ENCODE peak calls at places on chromosomes 1 and 21, in six cellular contexts. C is neural crest cell; P is immature natural killer cell; O is cardiac fibroblast; K is Jurkat, Clone E6-1; F is foreskin fibroblast. M is an unnamed sample.

GRCh38 chr1:98028800-98029199 is 108.0 kb upstream of the DPYD start:
- DNase-seq in C (no peak), P (no peak), O (peak; percentile 51), K (no peak), F (no peak), M (no peak)

GRCh38 chr1:208192989-208193388 is 51.2 kb downstream of the PLXNA2 start:
- DNase-seq in C (no peak), P (no peak), O (peak; percentile 66), K (no peak), F (peak; percentile 84), M (no peak)

GRCh38 chr1:2962061-2962460 is 59.2 kb upstream of the ACTRT2 start:
- DNase-seq in C (no peak), P (no peak), O (no peak), K (no peak), F (no peak), M (no peak)

GRCh38 chr1:16372535-16373340 is 5.7 kb downstream of the SZRD1 start:
- DNase-seq in C (no peak), P (no peak), O (peak; percentile 62), K (no peak), F (peak; percentile 79), M (no peak)

GRCh38 chr1:176801553-176802020 is 338.6 kb downstream of the PAPPA2 start:
- DNase-seq in C (no peak), P (no peak), O (no peak), K (no peak), F (peak; percentile 70), M (no peak)

GRCh38 chr21:41610042-41610839 is 102.3 kb upstream of the TMPRSS2 start:
- DNase-seq in C (peak; percentile 69), P (no peak), O (peak; percentile 72), K (no peak), F (peak; percentile 68), M (peak; percentile 67)

GRCh38 chr1:214493126-214493796 is 58.1 kb downstream of the PTPN14 start:
- DNase-seq in C (no peak), P (no peak), O (peak; percentile 43), K (no peak), F (peak; percentile 62), M (peak; percentile 39)

GRCh38 chr1:7686301-7686850 is 84.7 kb upstream of the VAMP3 start:
- DNase-seq in C (no peak), P (no peak), O (no peak), K (no peak), F (no peak), M (no peak)

GRCh38 chr1:112902221-112902620 is 53.8 kb downstream of the SLC16A1 start:
- DNase-seq in C (no peak), P (no peak), O (no peak), K (no peak), F (no peak), M (no peak)

GRCh38 chr1:163231385-163231784 is 28.7 kb upstream of the RGS5 start:
- DNase-seq in C (no peak), P (no peak), O (peak; percentile 69), K (no peak), F (peak; percentile 60), M (peak; percentile 60)

M was measured in AG08396.